ENCODE peak calls at places on chromosomes 11 and 22, in seven cellular contexts. One of them, this sample, is unnamed.

GRCh38 chr11:57641011-57641410 is 8.7 kb downstream of the YPEL4 start:
- DNase-seq in activated gamma-delta T cell treated with anti-CD3 and anti-CD28 coated beads, Interleukin-2, amount 50 U/mL, for 16 hours: no peak
- DNase-seq in T-helper 17 cell: no peak
- DNase-seq in NCI-H1417: no peak
- DNase-seq in GM18507: no peak
- DNase-seq in posterior vena cava: no peak
- DNase-seq in A172: no peak
- DNase-seq in this sample: no peak

GRCh38 chr11:133659542-133660201 is 127.4 kb upstream of the OPCML start:
- DNase-seq in A172: no peak
- DNase-seq in NCI-H1417: peak
- DNase-seq in GM18507: no peak
- DNase-seq in T-helper 17 cell: no peak
- DNase-seq in activated gamma-delta T cell treated with anti-CD3 and anti-CD28 coated beads, Interleukin-2, amount 50 U/mL, for 16 hours: no peak
- DNase-seq in posterior vena cava: no peak
- DNase-seq in this sample: no peak

GRCh38 chr11:34915136-34916013 is 804 bp downstream of the APIP start:
- DNase-seq in posterior vena cava: no peak
- DNase-seq in NCI-H1417: peak
- DNase-seq in activated gamma-delta T cell treated with anti-CD3 and anti-CD28 coated beads, Interleukin-2, amount 50 U/mL, for 16 hours: no peak
- DNase-seq in T-helper 17 cell: no peak
- DNase-seq in GM18507: no peak
- DNase-seq in A172: no peak
- DNase-seq in this sample: no peak

GRCh38 chr22:50600541-50600940 is at the start of gene MAPK8IP2:
- DNase-seq in GM18507: no peak
- DNase-seq in T-helper 17 cell: no peak
- DNase-seq in activated gamma-delta T cell treated with anti-CD3 and anti-CD28 coated beads, Interleukin-2, amount 50 U/mL, for 16 hours: no peak
- DNase-seq in posterior vena cava: peak
- DNase-seq in NCI-H1417: peak
- DNase-seq in A172: no peak
- DNase-seq in this sample: no peak

GRCh38 chr11:77411238-77411637 is 62.7 kb downstream of the PAK1 start:
- DNase-seq in NCI-H1417: no peak
- DNase-seq in activated gamma-delta T cell treated with anti-CD3 and anti-CD28 coated beads, Interleukin-2, amount 50 U/mL, for 16 hours: no peak
- DNase-seq in T-helper 17 cell: peak
- DNase-seq in posterior vena cava: no peak
- DNase-seq in GM18507: no peak
- DNase-seq in A172: peak
- DNase-seq in this sample: peak

GRCh38 chr22:23061471-23062280 is 8.6 kb upstream of the GNAZ start:
- DNase-seq in T-helper 17 cell: no peak
- DNase-seq in A172: no peak
- DNase-seq in activated gamma-delta T cell treated with anti-CD3 and anti-CD28 coated beads, Interleukin-2, amount 50 U/mL, for 16 hours: no peak
- DNase-seq in NCI-H1417: no peak
- DNase-seq in posterior vena cava: peak
- DNase-seq in GM18507: no peak
- DNase-seq in this sample: no peak

GRCh38 chr11:120098503-120099054 is 39.3 kb downstream of the TRIM29 start:
- DNase-seq in activated gamma-delta T cell treated with anti-CD3 and anti-CD28 coated beads, Interleukin-2, amount 50 U/mL, for 16 hours: no peak
- DNase-seq in NCI-H1417: peak
- DNase-seq in posterior vena cava: no peak
- DNase-seq in T-helper 17 cell: no peak
- DNase-seq in A172: no peak
- DNase-seq in GM18507: no peak
- DNase-seq in this sample: no peak

GRCh38 chr11:121437018-121437685 is 15.0 kb upstream of the SORL1 start:
- DNase-seq in T-helper 17 cell: no peak
- DNase-seq in activated gamma-delta T cell treated with anti-CD3 and anti-CD28 coated beads, Interleukin-2, amount 50 U/mL, for 16 hours: no peak
- DNase-seq in NCI-H1417: no peak
- DNase-seq in posterior vena cava: no peak
- DNase-seq in A172: no peak
- DNase-seq in GM18507: no peak
- DNase-seq in this sample: no peak

GRCh38 chr11:20056109-20057054 is 103.9 kb downstream of the DBX1 start:
- DNase-seq in activated gamma-delta T cell treated with anti-CD3 and anti-CD28 coated beads, Interleukin-2, amount 50 U/mL, for 16 hours: no peak
- DNase-seq in T-helper 17 cell: no peak
- DNase-seq in GM18507: no peak
- DNase-seq in posterior vena cava: peak
- DNase-seq in NCI-H1417: no peak
- DNase-seq in A172: no peak
- DNase-seq in this sample: no peak

GRCh38 chr22:38754247-38755154 is 1.3 kb downstream of the SUN2 start:
- DNase-seq in T-helper 17 cell: no peak
- DNase-seq in NCI-H1417: peak
- DNase-seq in GM18507: no peak
- DNase-seq in posterior vena cava: peak
- DNase-seq in activated gamma-delta T cell treated with anti-CD3 and anti-CD28 coated beads, Interleukin-2, amount 50 U/mL, for 16 hours: no peak
- DNase-seq in A172: peak
- DNase-seq in this sample: no peak

GRCh38 chr22:32164084-32164894 is 5.2 kb upstream of the C22orf42 start:
- DNase-seq in A172: no peak
- DNase-seq in GM18507: no peak
- DNase-seq in activated gamma-delta T cell treated with anti-CD3 and anti-CD28 coated beads, Interleukin-2, amount 50 U/mL, for 16 hours: no peak
- DNase-seq in NCI-H1417: no peak
- DNase-seq in posterior vena cava: no peak
- DNase-seq in T-helper 17 cell: no peak
- DNase-seq in this sample: no peak

GRCh38 chr11:13278620-13279486 is 1.3 kb downstream of the BMAL1 start:
- DNase-seq in NCI-H1417: peak
- DNase-seq in A172: no peak
- DNase-seq in GM18507: peak
- DNase-seq in T-helper 17 cell: no peak
- DNase-seq in posterior vena cava: no peak
- DNase-seq in activated gamma-delta T cell treated with anti-CD3 and anti-CD28 coated beads, Interleukin-2, amount 50 U/mL, for 16 hours: no peak
- DNase-seq in this sample: no peak

This sample was measured in CD4-positive, alpha-beta memory T cell.